ENCODE peak calls at places on chromosomes 3 and 15, in eight cellular contexts. T, O, P, X, A, C, G and B are unnamed samples.

GRCh38 chr15:43440721-43441281 is 52.2 kb downstream of the TP53BP1 start:
- DNase-seq in G (peak), A (no peak), P (no peak), C (peak), T (no peak), X (peak), O (peak), B (peak)

GRCh38 chr15:71091601-71092000 is 23.7 kb upstream of the THSD4 start:
- DNase-seq in T (no peak), C (no peak), G (no peak), P (no peak), O (peak), A (no peak), X (no peak), B (no peak)

GRCh38 chr3:63706321-63707085 is 54.0 kb downstream of the SNTN start:
- DNase-seq in X (no peak), G (no peak), A (no peak), T (no peak), C (no peak), O (peak), P (no peak), B (no peak)

GRCh38 chr3:110430146-110430545 is 641.5 kb upstream of the NECTIN3 start:
- DNase-seq in C (no peak), P (no peak), X (no peak), G (no peak), A (no peak), T (no peak), O (peak), B (no peak)

GRCh38 chr3:72285483-72285882 is 500.5 kb upstream of the PROK2 start:
- DNase-seq in T (no peak), O (no peak), C (no peak), X (no peak), A (no peak), G (no peak), P (no peak), B (no peak)

GRCh38 chr3:194208701-194209100 is 72.8 kb downstream of the HES1 start:
- DNase-seq in P (no peak), A (no peak), G (no peak), X (no peak), O (no peak), T (no peak), C (no peak), B (no peak)

GRCh38 chr15:68345481-68345880 is 67.9 kb downstream of the FEM1B start:
- DNase-seq in G (no peak), P (no peak), O (no peak), T (no peak), A (no peak), C (no peak), X (no peak), B (no peak)

GRCh38 chr15:85950101-85950500 is 129.6 kb upstream of the AGBL1 start:
- DNase-seq in G (no peak), O (no peak), C (no peak), A (no peak), T (peak), X (no peak), P (no peak), B (peak)

GRCh38 chr3:168977696-168978374 is 685.7 kb downstream of the MECOM start:
- DNase-seq in O (peak), X (no peak), T (no peak), G (no peak), P (no peak), C (no peak), A (peak), B (no peak)

GRCh38 chr3:148162132-148162531 is 535.6 kb upstream of the AGTR1 start:
- DNase-seq in G (peak), T (no peak), X (no peak), O (no peak), P (no peak), A (no peak), C (no peak), B (no peak)

GRCh38 chr3:191269289-191270085 is 59.7 kb upstream of the CCDC50 start:
- DNase-seq in G (no peak), O (peak), X (no peak), A (no peak), C (no peak), P (no peak), T (no peak), B (no peak)

GRCh38 chr15:100383302-100384107 is 41.7 kb upstream of the ADAMTS17 start:
- DNase-seq in O (peak), T (no peak), X (peak), G (peak), A (peak), P (peak), C (peak), B (no peak)

GRCh38 chr3:152595975-152596832 is 238.7 kb upstream of the P2RY1 start:
- DNase-seq in A (peak), O (peak), P (no peak), G (no peak), X (peak), C (peak), T (no peak), B (peak)

GRCh38 chr15:25170781-25171110 is 216.0 kb downstream of the SNRPN start:
- DNase-seq in A (no peak), T (no peak), O (no peak), X (no peak), G (no peak), P (peak), C (no peak), B (no peak)

GRCh38 chr15:98779463-98780071 is 131.2 kb downstream of the IGF1R start:
- DNase-seq in T (peak), C (peak), A (peak), P (peak), G (peak), O (peak), X (peak), B (peak)

GRCh38 chr3:134427400-134428111 is 53.3 kb upstream of the AMOTL2 start:
- DNase-seq in T (peak), A (no peak), G (no peak), C (no peak), O (peak), P (peak), X (peak), B (no peak)

GRCh38 chr3:175199961-175200360 is 340.8 kb downstream of the NAALADL2 start:
- DNase-seq in O (peak), G (no peak), P (no peak), T (no peak), X (no peak), A (no peak), C (no peak), B (no peak)

GRCh38 chr15:65184305-65184943 is 718 bp downstream of the CLPX start:
- DNase-seq in X (peak), T (peak), P (peak), C (peak), O (peak), G (peak), A (peak), B (no peak)

GRCh38 chr15:78418239-78418638 is 19.8 kb upstream of the IREB2 start:
- DNase-seq in A (no peak), P (no peak), T (no peak), O (peak), X (no peak), G (no peak), C (no peak), B (no peak)

GRCh38 chr3:14548321-14548729 is 8.2 kb upstream of the GRIP2 start:
- DNase-seq in P (peak), O (peak), G (peak), T (peak), C (peak), X (peak), A (peak), B (no peak)

GRCh38 chr3:44913868-44914468 is 39.6 kb downstream of the TGM4 start:
- DNase-seq in C (peak), T (peak), A (peak), O (peak), P (peak), X (peak), G (peak), B (no peak)

GRCh38 chr15:64566102-64566501 is 105.7 kb downstream of the ZNF609 start:
- DNase-seq in T (no peak), P (no peak), O (no peak), C (no peak), X (no peak), A (no peak), G (no peak), B (no peak)

GRCh38 chr3:71478568-71478967 is 105.0 kb downstream of the FOXP1 start:
- DNase-seq in G (no peak), A (no peak), P (no peak), X (no peak), C (no peak), O (peak), T (no peak), B (no peak)

GRCh38 chr3:127750226-127751031 is 71.9 kb downstream of the MGLL start:
- DNase-seq in O (peak), A (no peak), G (no peak), X (peak), P (no peak), C (peak), T (no peak), B (peak)

GRCh38 chr3:133459400-133459799 is 59.5 kb downstream of the BFSP2 start:
- DNase-seq in P (no peak), X (no peak), G (no peak), T (no peak), A (no peak), C (peak), O (no peak), B (no peak)

GRCh38 chr3:71251156-71251775 is 332.3 kb downstream of the FOXP1 start:
- DNase-seq in X (peak), O (peak), T (no peak), P (no peak), A (no peak), C (no peak), G (no peak), B (no peak)

GRCh38 chr15:74788716-74789151 is 6.9 kb downstream of the CSK start:
- DNase-seq in P (no peak), C (peak), G (peak), O (no peak), A (no peak), T (no peak), X (peak), B (peak)

GRCh38 chr15:74789741-74790079 is 7.8 kb downstream of the CSK start:
- DNase-seq in X (no peak), C (no peak), O (no peak), A (no peak), G (no peak), T (no peak), P (no peak), B (no peak)

GRCh38 chr15:74788042-74788715 is 6.3 kb downstream of the CSK start:
- DNase-seq in O (no peak), G (no peak), X (peak), C (no peak), T (no peak), A (no peak), P (no peak), B (no peak)

GRCh38 chr15:74790080-74790916 is 8.4 kb downstream of the CSK start:
- DNase-seq in C (peak), A (peak), G (no peak), P (no peak), X (peak), T (peak), O (peak), B (peak)

GRCh38 chr15:74789171-74789627 is 7.3 kb downstream of the CSK start:
- DNase-seq in X (no peak), A (no peak), T (no peak), O (no peak), C (peak), P (no peak), G (no peak), B (no peak)
- H3K4me3 ChIP-seq in X (peak), A (no peak), T (no peak), O (no peak), C (no peak), P (no peak), G (no peak), B (peak)

DNA sequence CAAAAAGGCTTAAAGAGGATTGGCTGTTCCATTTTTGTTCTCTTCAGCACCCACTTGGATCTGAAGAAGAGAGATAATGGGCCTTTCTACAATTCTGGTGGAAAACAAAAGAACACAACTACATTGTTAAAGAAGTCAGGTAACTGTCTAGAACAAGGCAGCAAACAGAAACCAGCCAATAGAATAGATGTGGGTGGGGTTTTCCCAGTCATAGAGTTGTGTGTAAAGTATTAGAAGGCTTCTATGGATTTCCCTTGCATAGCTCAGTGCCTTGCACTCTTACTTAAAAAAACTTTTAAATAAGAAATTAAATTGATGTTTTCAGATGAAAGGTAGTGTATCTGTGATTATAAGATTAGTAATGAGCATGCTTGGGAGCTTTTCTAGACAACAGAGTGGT is 462.7 kb upstream of the ATP11B start:
- DNase-seq in X (no peak), O (no peak), P (no peak), T (no peak), G (no peak), A (no peak), C (no peak), B (no peak)
- H3K4me3 ChIP-seq in X (no peak), O (no peak), P (no peak), T (no peak), G (no peak), A (no peak), C (no peak), B (no peak)

GRCh38 chr15:77144028-77144427 is 73.1 kb upstream of the TSPAN3 start:
- DNase-seq in G (no peak), P (no peak), A (no peak), T (no peak), X (no peak), O (peak), C (no peak), B (no peak)
- H3K4me3 ChIP-seq in G (no peak), P (no peak), A (no peak), T (no peak), X (no peak), O (peak), C (no peak), B (no peak)

GRCh38 chr3:177126015-177126773 is 71.1 kb downstream of the TBL1XR1 start:
- DNase-seq in C (no peak), X (no peak), A (no peak), G (no peak), T (no peak), P (no peak), O (peak), B (no peak)
- H3K4me3 ChIP-seq in C (no peak), X (no peak), A (no peak), G (no peak), T (no peak), P (no peak), O (no peak), B (no peak)

DNA sequence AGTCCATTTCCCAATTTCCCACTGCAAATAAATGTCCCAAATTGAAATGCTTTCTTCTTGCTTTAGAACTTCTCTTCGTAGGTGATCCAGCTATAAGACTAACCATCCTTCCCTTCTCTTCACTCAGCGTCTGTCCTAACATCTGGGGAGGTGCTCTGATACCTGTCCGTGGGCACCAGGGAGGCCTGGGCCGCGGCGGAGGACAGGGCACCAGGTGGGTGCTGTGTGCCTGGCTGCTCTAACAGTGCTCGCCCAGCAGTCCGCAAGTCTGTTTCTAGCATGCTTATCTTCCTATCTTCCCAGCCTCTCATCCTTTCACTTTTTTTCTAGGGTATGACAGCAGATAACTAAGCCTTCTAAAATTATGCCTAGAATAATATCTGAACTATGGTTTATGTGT is 37.3 kb downstream of the NKIRAS1 start:
- DNase-seq in C (no peak), X (no peak), T (no peak), A (no peak), O (no peak), G (no peak), P (no peak), B (no peak)
- H3K4me3 ChIP-seq in C (no peak), X (no peak), T (no peak), A (no peak), O (no peak), G (no peak), P (no peak), B (no peak)

DNA sequence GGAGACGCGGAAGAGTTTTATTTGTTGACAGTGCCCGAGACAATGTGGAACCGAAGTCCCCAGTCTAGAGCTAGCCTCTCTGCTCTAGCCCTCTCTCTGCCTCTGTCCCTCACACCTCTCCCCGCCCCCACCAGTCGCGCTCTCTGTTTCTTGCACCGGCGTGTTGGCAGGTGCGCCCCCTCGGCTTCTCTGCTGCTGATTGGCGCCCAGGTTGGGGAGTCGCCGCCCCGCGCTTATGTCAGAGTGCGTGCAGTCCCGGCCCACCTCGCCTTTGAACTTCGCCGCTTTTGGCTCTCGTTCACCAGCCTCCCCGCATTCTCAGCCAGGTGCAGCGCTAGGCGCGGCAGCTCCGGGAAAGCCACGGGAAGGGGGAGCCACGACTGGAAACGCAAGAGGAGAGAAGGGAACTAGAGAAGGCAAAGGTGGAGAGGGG is at the start of gene SOX14:
- DNase-seq in X (no peak), O (no peak), A (peak), P (peak), G (peak), C (peak), T (no peak), B (no peak)
- H3K4me3 ChIP-seq in X (no peak), O (no peak), A (peak), P (no peak), G (peak), C (peak), T (peak), B (no peak)